ENCODE peak calls at places on chromosomes 13 and 19, in seven cellular contexts. R is BJ; D is thyroid gland; N is amygdala; F is adrenal gland; T is activated CD4-positive, alpha-beta T cell treated with anti-CD3 and anti-CD28 coated beads, Interleukin-2, amount 50 U/mL, for 48 hours; Z is NCI-H460. V is an unnamed sample.

GRCh38 chr19:46721269-46722003 is 4.5 kb upstream of the PRKD2 start:
- DNase-seq in F (no peak), T (no peak), D (no peak), R (no peak), N (no peak), Z (no peak), V (no peak)

GRCh38 chr13:42720116-42720857 is 61.1 kb upstream of the FAM216B start:
- DNase-seq in R (peak; percentile 94), N (no peak), T (peak; percentile 7), Z (peak; percentile 97), F (peak; percentile 25), D (no peak), V (peak; percentile 97)

GRCh38 chr19:5631511-5632240 is 8.8 kb downstream of the SAFB start:
- DNase-seq in T (no peak), R (no peak), N (no peak), Z (no peak), F (no peak), D (no peak), V (no peak)

GRCh38 chr13:73991884-73992283 is 142.3 kb downstream of the KLF12 start:
- DNase-seq in D (no peak), N (no peak), Z (no peak), R (no peak), F (no peak), T (no peak), V (no peak)

GRCh38 chr13:73995752-73996151 is 138.5 kb downstream of the KLF12 start:
- DNase-seq in N (no peak), F (no peak), Z (no peak), T (no peak), R (no peak), D (no peak), V (no peak)

GRCh38 chr19:2426661-2427322 is 594 bp downstream of the TIMM13 start:
- DNase-seq in T (peak; percentile 53), R (no peak), F (peak; percentile 41), D (peak; percentile 16), Z (no peak), N (no peak), V (peak; percentile 26)

GRCh38 chr19:7188682-7189629 is 105.3 kb downstream of the INSR start:
- DNase-seq in Z (no peak), R (no peak), T (no peak), F (no peak), N (no peak), D (no peak), V (no peak)

GRCh38 chr13:25657062-25657588 is 285.4 kb downstream of the ATP8A2 start:
- DNase-seq in F (no peak), T (no peak), Z (no peak), R (no peak), N (no peak), D (no peak), V (no peak)

GRCh38 chr19:8392017-8392591 is 1.9 kb downstream of the RAB11B start:
- DNase-seq in R (no peak), N (peak; percentile 30), Z (no peak), D (peak; percentile 89), F (peak; percentile 52), T (no peak), V (no peak)

GRCh38 chr13:114203536-114203935 is 24.5 kb downstream of the CFAP97D2 start:
- DNase-seq in R (no peak), D (no peak), F (no peak), T (peak; percentile 16), Z (no peak), N (no peak), V (peak; percentile 42)

GRCh38 chr13:37905736-37906135 is 36.2 kb upstream of the TRPC4 start:
- DNase-seq in R (no peak), D (no peak), Z (no peak), F (no peak), T (no peak), N (no peak), V (no peak)

GRCh38 chr13:27523345-27524073 is 73.1 kb upstream of the MTIF3 start:
- DNase-seq in N (no peak), Z (no peak), F (no peak), D (no peak), T (no peak), R (no peak), V (no peak)

GRCh38 chr19:36245210-36246005 is 30.5 kb downstream of the ZNF146 start:
- DNase-seq in D (peak; percentile 18), N (no peak), T (no peak), Z (no peak), F (no peak), R (no peak), V (no peak)

GRCh38 chr13:99237981-99238662 is 20.1 kb downstream of the GPR18 start:
- DNase-seq in F (no peak), R (no peak), N (no peak), Z (no peak), T (no peak), D (peak; percentile 32), V (no peak)

GRCh38 chr13:52846567-52847321 is 1.7 kb downstream of the PCDH8 start:
- DNase-seq in T (peak; percentile 27), D (peak; percentile 88), N (no peak), Z (no peak), R (no peak), F (peak; percentile 61), V (no peak)

GRCh38 chr13:50390503-50391248 is 375.4 kb downstream of the KCNRG start:
- DNase-seq in T (no peak), D (no peak), Z (no peak), N (no peak), R (no peak), F (no peak), V (no peak)

GRCh38 chr19:56613639-56614038 is 18.5 kb downstream of the ZNF71 start:
- DNase-seq in N (no peak), Z (no peak), R (no peak), F (no peak), T (no peak), D (no peak), V (no peak)

GRCh38 chr13:33744589-33745369 is 73.2 kb upstream of the RFC3 start:
- DNase-seq in N (no peak), Z (no peak), D (peak; percentile 36), F (no peak), T (no peak), R (no peak), V (no peak)

GRCh38 chr19:10237702-10238101 is 6.6 kb upstream of the S1PR2 start:
- DNase-seq in T (no peak), D (no peak), N (no peak), R (no peak), Z (no peak), F (no peak), V (no peak)

GRCh38 chr13:50672025-50672424 is 171.5 kb downstream of the DLEU7 start:
- DNase-seq in D (no peak), F (peak; percentile 79), Z (no peak), R (no peak), N (no peak), T (no peak), V (no peak)

GRCh38 chr19:55147408-55148251 is 1.4 kb downstream of the TNNT1 start:
- DNase-seq in N (no peak), Z (no peak), R (no peak), F (no peak), T (no peak), D (no peak), V (no peak)

GRCh38 chr13:113179374-113180230 is 21.2 kb downstream of the PROZ start:
- DNase-seq in Z (no peak), T (no peak), F (no peak), R (no peak), N (no peak), D (no peak), V (no peak)

GRCh38 chr19:41327499-41328156 is 17.7 kb downstream of the CCDC97 start:
- DNase-seq in T (peak; percentile 82), D (peak; percentile 79), F (peak; percentile 58), R (no peak), N (no peak), Z (no peak), V (peak; percentile 55)

GRCh38 chr13:99553033-99553432 is 51.8 kb downstream of the TM9SF2 start:
- DNase-seq in N (no peak), Z (no peak), R (no peak), F (no peak), D (peak; percentile 42), T (no peak), V (no peak)

GRCh38 chr19:39021063-39021462 is 11.3 kb downstream of the FBXO27 start:
- DNase-seq in D (no peak), R (no peak), Z (no peak), F (no peak), T (no peak), N (no peak), V (no peak)

GRCh38 chr13:79625517-79625916 is 144.6 kb downstream of the NDFIP2 start:
- DNase-seq in T (no peak), Z (no peak), F (no peak), N (no peak), D (no peak), R (no peak), V (no peak)

GRCh38 chr19:15788594-15789270 is 1.3 kb downstream of the OR10H5 start:
- DNase-seq in Z (no peak), F (no peak), R (no peak), D (no peak), N (no peak), T (no peak), V (no peak)

GRCh38 chr19:3387645-3388589 is 21.5 kb downstream of the NFIC start:
- DNase-seq in T (no peak), Z (peak; percentile 58), D (peak; percentile 95), N (peak; percentile 72), R (no peak), F (peak; percentile 94), V (no peak)

GRCh38 chr13:26946675-26947342 is 186.2 kb upstream of the GPR12 start:
- DNase-seq in T (no peak), Z (peak; percentile 58), N (no peak), R (no peak), D (no peak), F (no peak), V (peak; percentile 17)

GRCh38 chr13:46964789-46965527 is 68.1 kb upstream of the HTR2A start:
- DNase-seq in F (no peak), T (no peak), N (no peak), R (peak; percentile 32), Z (no peak), D (no peak), V (peak; percentile 18)

GRCh38 chr13:45299194-45299593 is 41.8 kb downstream of the TPT1 start:
- DNase-seq in N (no peak), D (no peak), T (no peak), R (no peak), Z (no peak), F (no peak), V (no peak)

GRCh38 chr13:35140321-35140720 is 198.3 kb downstream of the NBEA start:
- DNase-seq in F (no peak), N (no peak), T (no peak), Z (no peak), R (no peak), D (no peak), V (no peak)

GRCh38 chr19:29529646-29530548 is 4.1 kb downstream of the VSTM2B start:
- DNase-seq in T (no peak), N (no peak), F (no peak), Z (no peak), D (no peak), R (no peak), V (no peak)

GRCh38 chr13:105814219-105814901 is 721.1 kb downstream of the EFNB2 start:
- DNase-seq in F (no peak), D (no peak), R (no peak), T (no peak), N (no peak), Z (no peak), V (peak; percentile 97)

V was measured in foreskin keratinocyte.